ENCODE peak calls at places on chromosomes 4 and X, in ten cellular contexts. A is K562, R is left lung, C is ovary, H is H1, Q is transverse colon, F is A549, M is omental fat pad, B is RWPE1, N is BE2C. Y is an unnamed sample.

GRCh38 chrX:54891573-54891972 is 29.1 kb upstream of the TRO start:
- DNase-seq in A (peak; percentile 16), R (no peak), C (no peak), H (no peak), Q (peak; percentile 19), F (peak; percentile 26), M (no peak), B (peak; percentile 0), N (peak; percentile 46), Y (peak; percentile 18)

GRCh38 chr4:73698217-73698616 is 42.2 kb upstream of the CXCL8 start:
- DNase-seq in A (no peak), R (no peak), C (no peak), H (no peak), Q (no peak), F (no peak), M (no peak), B (peak; percentile 71), N (no peak), Y (no peak)

GRCh38 chr4:182225257-182225852 is 17.8 kb upstream of the TENM3 start:
- DNase-seq in A (no peak), R (no peak), C (no peak), H (no peak), Q (no peak), F (no peak), M (no peak), B (no peak), N (no peak), Y (no peak)

GRCh38 chr4:90852232-90852631 is 725.0 kb downstream of the CCSER1 start:
- DNase-seq in A (no peak), R (no peak), C (no peak), H (no peak), Q (no peak), F (no peak), M (no peak), B (no peak), N (peak; percentile 39), Y (no peak)

GRCh38 chr4:156949373-156949814 is 22.2 kb downstream of the PDGFC start:
- DNase-seq in A (no peak), R (no peak), C (no peak), H (no peak), Q (no peak), F (peak; percentile 83), M (no peak), B (peak; percentile 62), N (no peak), Y (peak; percentile 78)

GRCh38 chr4:170464614-170465197 is 374.9 kb upstream of the AADAT start:
- DNase-seq in A (no peak), R (no peak), C (no peak), H (no peak), Q (no peak), F (no peak), M (no peak), B (no peak), N (no peak), Y (no peak)

GRCh38 chr4:72500214-72500613 is 68.8 kb downstream of the ADAMTS3 start:
- DNase-seq in A (no peak), R (no peak), C (no peak), H (no peak), Q (no peak), F (no peak), M (no peak), B (no peak), N (no peak), Y (no peak)

GRCh38 chr4:123096038-123096437 is 173.6 kb upstream of the NUDT6 start:
- DNase-seq in A (peak; percentile 26), R (no peak), C (no peak), H (no peak), Q (no peak), F (peak; percentile 48), M (no peak), B (no peak), N (no peak), Y (no peak)

DNA sequence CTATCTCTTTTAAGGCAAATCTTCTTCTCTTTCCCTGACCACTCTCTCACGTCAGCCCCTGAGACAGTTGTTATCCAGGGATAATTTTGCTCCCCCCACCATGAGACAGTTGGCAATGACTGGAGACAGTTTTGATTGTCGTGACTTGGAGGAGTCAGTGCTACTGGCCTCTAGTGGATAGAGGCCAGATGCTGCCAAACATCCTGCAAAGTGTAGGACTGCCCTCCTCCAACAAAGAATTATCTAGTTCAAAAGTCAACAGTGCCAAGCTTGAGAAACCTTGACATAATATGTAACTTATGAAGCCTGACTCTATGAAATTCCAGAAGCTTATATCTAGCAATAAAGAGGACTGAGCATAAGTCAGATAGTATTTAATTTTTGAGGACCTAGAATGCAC is 502.1 kb upstream of the IGFBP7 start:
- DNase-seq in A (no peak), R (no peak), C (no peak), H (no peak), Q (peak; percentile 9), F (peak; percentile 1), M (no peak), B (no peak), N (no peak), Y (no peak)
- TF ChIP-seq CTCF in A (no peak), R (no peak), C (no peak), H (peak; percentile 11), Q (no peak), F (peak; percentile 10), M (no peak), B (no peak), N (no peak), Y (no peak)

GRCh38 chr4:152310223-152310622 is 225.7 kb downstream of the FBXW7 start:
- DNase-seq in A (no peak), R (no peak), C (no peak), H (no peak), Q (no peak), F (no peak), M (no peak), B (no peak), N (no peak), Y (peak; percentile 88)

GRCh38 chr4:152304220-152304619 is 231.7 kb downstream of the FBXW7 start:
- DNase-seq in A (no peak), R (no peak), C (no peak), H (no peak), Q (no peak), F (no peak), M (no peak), B (peak; percentile 15), N (no peak), Y (no peak)

GRCh38 chr4:152308925-152309324 is 227.0 kb downstream of the FBXW7 start:
- DNase-seq in A (no peak), R (no peak), C (no peak), H (no peak), Q (no peak), F (no peak), M (no peak), B (no peak), N (no peak), Y (no peak)

GRCh38 chr4:152309418-152309817 is 226.5 kb downstream of the FBXW7 start:
- DNase-seq in A (no peak), R (no peak), C (no peak), H (no peak), Q (no peak), F (no peak), M (no peak), B (no peak), N (peak; percentile 14), Y (peak; percentile 13)

DNA sequence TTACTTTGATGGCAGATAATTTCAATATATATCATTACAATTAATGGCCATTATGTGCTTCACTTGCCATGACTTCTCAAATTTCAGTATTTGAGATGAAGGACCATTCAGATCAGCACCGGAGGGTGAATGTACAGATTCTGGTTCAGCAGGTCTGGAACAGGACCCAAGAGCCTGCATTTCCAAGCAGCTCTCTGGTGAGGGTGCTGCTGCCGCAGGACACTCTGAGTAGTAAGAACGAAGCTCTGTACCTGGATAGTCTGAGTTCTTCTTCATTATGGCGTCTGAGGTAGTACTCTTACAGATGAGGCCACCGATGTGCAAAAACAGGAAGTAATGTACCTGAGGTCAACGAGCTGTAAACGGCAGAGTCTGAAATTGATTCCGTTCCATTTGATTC is 228.2 kb downstream of the FBXW7 start:
- DNase-seq in A (no peak), R (no peak), C (no peak), H (no peak), Q (no peak), F (no peak), M (no peak), B (no peak), N (no peak), Y (no peak)
- TF ChIP-seq CTCF in A (no peak), R (no peak), C (no peak), H (peak; percentile 1), Q (no peak), F (no peak), M (no peak), B (no peak), N (no peak), Y (no peak)

GRCh38 chr4:142567620-142568451 is 278.3 kb downstream of the INPP4B start:
- DNase-seq in A (no peak), R (no peak), C (no peak), H (no peak), Q (peak; percentile 28), F (peak; percentile 57), M (no peak), B (no peak), N (no peak), Y (peak; percentile 32)

GRCh38 chr4:142566243-142566642 is 279.9 kb downstream of the INPP4B start:
- DNase-seq in A (no peak), R (no peak), C (no peak), H (no peak), Q (no peak), F (no peak), M (no peak), B (no peak), N (no peak), Y (no peak)

GRCh38 chr4:142566780-142567179 is 279.3 kb downstream of the INPP4B start:
- DNase-seq in A (no peak), R (no peak), C (no peak), H (no peak), Q (no peak), F (no peak), M (no peak), B (no peak), N (no peak), Y (no peak)

GRCh38 chr4:142565771-142566170 is 280.3 kb downstream of the INPP4B start:
- DNase-seq in A (no peak), R (no peak), C (no peak), H (no peak), Q (no peak), F (no peak), M (no peak), B (no peak), N (no peak), Y (no peak)

GRCh38 chr4:142567199-142567598 is 278.9 kb downstream of the INPP4B start:
- DNase-seq in A (no peak), R (no peak), C (no peak), H (peak; percentile 25), Q (peak; percentile 35), F (peak; percentile 47), M (no peak), B (no peak), N (no peak), Y (no peak)
- TF ChIP-seq CTCF in A (no peak), R (no peak), C (no peak), H (no peak), Q (no peak), F (peak; percentile 27), M (no peak), B (no peak), N (peak; percentile 16), Y (no peak)

GRCh38 chrX:155213731-155214130 is 2.5 kb upstream of the VBP1 start:
- DNase-seq in A (no peak), R (no peak), C (no peak), H (no peak), Q (no peak), F (no peak), M (no peak), B (no peak), N (no peak), Y (no peak)

GRCh38 chrX:155216179-155216939 is at the start of gene VBP1:
- DNase-seq in A (peak; percentile 88), R (peak; percentile 93), C (peak; percentile 88), H (peak; percentile 84), Q (peak; percentile 90), F (peak; percentile 98), M (peak; percentile 57), B (peak; percentile 89), N (peak; percentile 92), Y (peak; percentile 94)

GRCh38 chrX:155218777-155219176 is 2.5 kb downstream of the VBP1 start:
- DNase-seq in A (no peak), R (no peak), C (no peak), H (no peak), Q (no peak), F (no peak), M (no peak), B (no peak), N (no peak), Y (no peak)

GRCh38 chrX:155215443-155216178 is 649 bp upstream of the VBP1 start:
- DNase-seq in A (no peak), R (no peak), C (no peak), H (no peak), Q (no peak), F (no peak), M (no peak), B (no peak), N (no peak), Y (no peak)

DNA sequence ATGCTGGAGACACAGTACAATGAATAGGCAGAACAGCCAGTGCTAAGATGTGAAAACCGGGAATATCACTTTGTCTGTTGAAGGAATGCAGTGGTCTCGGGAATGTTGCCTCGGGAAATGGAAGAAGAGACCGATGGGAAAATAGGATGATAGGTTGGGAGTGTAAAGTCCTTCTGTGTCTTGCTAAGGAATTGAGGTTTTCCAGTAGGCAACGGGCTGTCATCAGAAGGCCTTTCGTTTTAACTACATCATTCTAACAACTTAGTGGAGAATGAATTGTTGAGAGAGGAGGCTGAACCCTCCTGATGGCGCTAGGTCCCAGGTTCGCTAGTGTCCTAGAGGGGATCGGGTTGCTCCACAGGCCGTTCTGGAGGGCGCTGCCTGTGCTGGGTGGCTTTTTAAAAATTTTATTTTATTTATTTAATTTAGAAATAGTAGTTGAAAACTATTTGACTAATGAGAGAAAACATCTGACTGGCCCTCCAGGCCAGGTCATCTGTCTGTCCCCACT is 735 bp downstream of the VBP1 start:
- DNase-seq in A (no peak), R (no peak), C (no peak), H (no peak), Q (no peak), F (no peak), M (no peak), B (no peak), N (peak; percentile 5), Y (peak; percentile 1)
- TF ChIP-seq CTCF in A (no peak), R (no peak), C (no peak), H (no peak), Q (no peak), F (no peak), M (no peak), B (no peak), N (no peak), Y (no peak)

Y was measured in HFFc6.